ENCODE peak calls at places on chromosomes 11 and 22, in eight cellular contexts. T is A673, Z is Panc1, K is neuronal stem cell, J is trophoblast cell, D is esophagus squamous epithelium, C is hepatocyte, G is tibial artery. A is an unnamed sample.
A peak's percentile ranks its signal among the peaks of the same experiment; 100 is the strongest.

GRCh38 chr22:39940757-39941305 is 19.4 kb upstream of the TMA7B start:
- DNase-seq in C (no peak), K (no peak), D (no peak), Z (no peak), J (no peak), G (no peak), T (peak; percentile 6), A (no peak)

GRCh38 chr11:17563961-17564686 is 17.1 kb downstream of the OTOG start:
- DNase-seq in D (no peak), G (no peak), T (no peak), Z (no peak), J (no peak), K (no peak), C (no peak), A (no peak)

GRCh38 chr11:95283653-95284052 is 52.7 kb upstream of the SESN3 start:
- DNase-seq in K (no peak), J (peak; percentile 27), T (no peak), Z (no peak), D (no peak), G (no peak), C (peak; percentile 48), A (peak; percentile 78)

GRCh38 chr11:27237641-27238040 is 125.4 kb downstream of the CCDC34 start:
- DNase-seq in Z (no peak), C (peak; percentile 19), K (no peak), D (no peak), T (no peak), G (no peak), J (no peak), A (no peak)

GRCh38 chr11:10371926-10372641 is 67.2 kb downstream of the ADM start:
- DNase-seq in Z (no peak), J (no peak), C (no peak), T (no peak), D (no peak), K (no peak), G (no peak), A (no peak)

GRCh38 chr11:66368484-66368883 is 3.1 kb downstream of the SLC29A2 start:
- DNase-seq in G (no peak), D (no peak), Z (no peak), K (no peak), J (no peak), C (peak; percentile 5), T (no peak), A (no peak)

GRCh38 chr11:17343907-17344306 is 7.7 kb upstream of the NCR3LG1 start:
- DNase-seq in K (no peak), C (peak; percentile 31), J (peak; percentile 60), T (peak; percentile 8), G (no peak), D (no peak), Z (no peak), A (peak; percentile 93)

GRCh38 chr22:42544686-42545085 is 9.1 kb upstream of the SERHL2 start:
- DNase-seq in J (peak; percentile 37), T (no peak), Z (no peak), C (peak; percentile 60), G (no peak), K (no peak), D (no peak), A (peak; percentile 15)

GRCh38 chr11:107696140-107696539 is 15.7 kb downstream of the SLN start:
- DNase-seq in Z (peak; percentile 84), G (no peak), K (no peak), C (peak; percentile 59), D (no peak), J (peak; percentile 59), T (peak; percentile 30), A (peak; percentile 95)

GRCh38 chr11:15180212-15180814 is 65.6 kb downstream of the INSC start:
- DNase-seq in D (no peak), K (no peak), C (no peak), Z (no peak), J (no peak), T (no peak), G (no peak), A (peak; percentile 65)

GRCh38 chr11:7665473-7666291 is 7.6 kb downstream of the CYB5R2 start:
- DNase-seq in J (peak; percentile 79), T (peak; percentile 57), G (peak; percentile 63), D (peak; percentile 23), C (peak; percentile 89), Z (peak; percentile 79), K (no peak), A (peak; percentile 82)

GRCh38 chr22:46390652-46391301 is 55.3 kb downstream of the TRMU start:
- DNase-seq in C (no peak), D (no peak), K (no peak), J (peak; percentile 58), T (peak; percentile 52), Z (no peak), G (peak; percentile 44), A (peak; percentile 92)

GRCh38 chr11:65084598-65085375 is 765 bp downstream of the ZFPL1 start:
- DNase-seq in K (no peak), G (no peak), T (no peak), D (no peak), Z (no peak), C (no peak), J (no peak), A (peak; percentile 50)

GRCh38 chr11:35215945-35216344 is 77.0 kb downstream of the CD44 start:
- DNase-seq in G (no peak), Z (no peak), D (no peak), C (no peak), T (no peak), J (no peak), K (no peak), A (peak; percentile 27)

GRCh38 chr11:2991477-2992233 is 474 bp downstream of the NAP1L4 start:
- DNase-seq in D (no peak), T (peak; percentile 27), G (no peak), C (peak; percentile 85), K (peak; percentile 58), J (peak; percentile 74), Z (no peak), A (peak; percentile 86)

GRCh38 chr22:44419429-44419828 is 78.6 kb downstream of the RTL6 start:
- DNase-seq in C (no peak), G (no peak), K (no peak), D (no peak), T (no peak), Z (no peak), J (no peak), A (no peak)

GRCh38 chr11:59219836-59220235 is 7.1 kb upstream of the MPEG1 start:
- DNase-seq in G (no peak), C (no peak), T (no peak), J (no peak), Z (no peak), D (no peak), K (no peak), A (no peak)

GRCh38 chr11:118608268-118609214 is 1.1 kb downstream of the PHLDB1 start:
- DNase-seq in K (no peak), J (peak; percentile 57), D (no peak), Z (no peak), C (peak; percentile 81), T (peak; percentile 74), G (peak; percentile 84), A (peak; percentile 97)

GRCh38 chr11:75350743-75351540 is 519 bp downstream of the ARRB1 start:
- DNase-seq in K (no peak), T (peak; percentile 62), Z (no peak), C (no peak), J (no peak), D (no peak), G (peak; percentile 63), A (peak; percentile 64)

GRCh38 chr22:30803679-30804078 is 109.0 kb downstream of the OSBP2 start:
- DNase-seq in D (no peak), K (no peak), C (no peak), T (no peak), Z (no peak), G (no peak), J (no peak), A (no peak)

GRCh38 chr11:91778758-91779157 is 445.9 kb upstream of the FAT3 start:
- DNase-seq in Z (no peak), D (no peak), K (no peak), G (no peak), T (no peak), J (no peak), C (no peak), A (no peak)
- H3K9me3 ChIP-seq in Z (no peaks in the 10 kb centered on the region), D (no peaks in the 10 kb centered on the region), K (no peaks in the 10 kb centered on the region), G (no peaks in the 10 kb centered on the region), T (no peaks in the 10 kb centered on the region), J (peaks cover 5% of the 10 kb centered on the region), C (no peaks in the 10 kb centered on the region), A (no peaks in the 10 kb centered on the region)

GRCh38 chr11:46524201-46524600 is 69.6 kb downstream of the AMBRA1 start:
- DNase-seq in G (no peak), D (no peak), C (no peak), K (no peak), T (peak; percentile 44), J (no peak), Z (no peak), A (no peak)
- H3K4me1 ChIP-seq in G (no peaks in the 10 kb centered on the region), D (no peaks in the 10 kb centered on the region), C (peaks cover 25% of the 10 kb centered on the region), K (peaks cover 2% of the 10 kb centered on the region), T (peaks cover 49% of the 10 kb centered on the region), J (peaks cover 8% of the 10 kb centered on the region), Z (peaks cover 21% of the 10 kb centered on the region), A (peaks cover 13% of the 10 kb centered on the region)

DNA sequence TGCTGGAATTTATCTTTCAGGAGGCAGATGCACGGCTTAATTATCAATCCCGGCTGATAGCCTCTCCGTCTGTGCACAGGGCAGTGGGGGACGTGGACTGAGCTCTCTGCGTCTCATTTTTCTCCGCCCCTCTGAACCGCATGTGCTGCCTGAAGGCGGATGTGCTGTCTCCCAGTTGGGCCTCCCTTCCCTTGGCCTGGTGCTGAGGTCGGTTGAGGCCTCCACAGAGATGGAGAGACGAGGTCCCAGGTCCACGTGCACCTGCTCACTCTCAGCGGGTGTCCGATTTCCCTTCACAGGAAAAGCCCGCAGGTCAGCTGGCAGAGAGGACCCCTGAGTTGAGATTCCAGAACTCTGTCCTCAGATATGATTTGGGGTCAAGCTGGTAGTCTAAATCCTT is 846.0 kb downstream of the BRD1 start:
- DNase-seq in C (no peak), K (no peak), Z (no peak), T (no peak), D (no peak), G (no peak), J (no peak), A (no peak)
- H3K9me3 ChIP-seq in C (no peaks in the 10 kb centered on the region), K (peaks cover 10% of the 10 kb centered on the region), Z (no peaks in the 10 kb centered on the region), T (no peaks in the 10 kb centered on the region), D (no peaks in the 10 kb centered on the region), G (no peaks in the 10 kb centered on the region), J (peaks cover 7% of the 10 kb centered on the region), A (no peaks in the 10 kb centered on the region)

GRCh38 chr11:83047515-83048225 is 24.0 kb downstream of the RAB30 start:
- DNase-seq in D (no peak), T (no peak), G (no peak), Z (no peak), C (no peak), K (no peak), J (peak; percentile 78), A (no peak)
- H3K4me1 ChIP-seq in D (peaks cover 13% of the 10 kb centered on the region), T (peaks cover 13% of the 10 kb centered on the region), G (peaks cover 13% of the 10 kb centered on the region), Z (peaks cover 42% of the 10 kb centered on the region), C (peaks cover 6% of the 10 kb centered on the region), K (no peaks in the 10 kb centered on the region), J (no peaks in the 10 kb centered on the region), A (peaks cover 56% of the 10 kb centered on the region)

GRCh38 chr22:48145738-48146137 is 1383.3 kb downstream of the TBC1D22A start:
- DNase-seq in Z (no peak), K (no peak), T (no peak), G (no peak), D (no peak), J (no peak), C (no peak), A (no peak)
- H3K9me3 ChIP-seq in Z (no peaks in the 10 kb centered on the region), K (no peaks in the 10 kb centered on the region), T (no peaks in the 10 kb centered on the region), G (no peaks in the 10 kb centered on the region), D (no peaks in the 10 kb centered on the region), J (peaks cover 3% of the 10 kb centered on the region), C (no peaks in the 10 kb centered on the region), A (no peaks in the 10 kb centered on the region)

A was measured in GM23248.